ENCODE peak calls at places on chromosomes 6 and 20, in nine cellular contexts. J, M, N, V, Q, F, T, Z and D are unnamed samples.

GRCh38 chr20:137668-138131 is 4.7 kb upstream of the DEFB126 start:
- DNase-seq in J (no peak), V (no peak), M (no peak), N (no peak), Z (no peak), T (no peak), Q (no peak), F (peak), D (no peak)

GRCh38 chr6:157099912-157100593 is 223.3 kb downstream of the TMEM242 start:
- DNase-seq in F (no peak), Z (peak), T (no peak), J (no peak), M (no peak), N (no peak), Q (no peak), V (no peak), D (no peak)

GRCh38 chr20:24148372-24148771 is 159.8 kb upstream of the GGTLC1 start:
- DNase-seq in F (no peak), T (no peak), M (no peak), J (no peak), Z (no peak), N (no peak), Q (peak), V (no peak), D (no peak)

GRCh38 chr6:167733740-167734661 is 92.7 kb upstream of the AFDN start:
- DNase-seq in V (no peak), J (no peak), T (peak), M (no peak), F (no peak), Q (no peak), Z (peak), N (no peak), D (peak)

GRCh38 chr6:46329568-46329967 is 158.8 kb upstream of the ENPP5 start:
- DNase-seq in V (no peak), M (peak), Z (peak), Q (no peak), N (no peak), F (no peak), J (no peak), T (no peak), D (no peak)

GRCh38 chr6:12957321-12958051 is 240.9 kb downstream of the PHACTR1 start:
- DNase-seq in Q (peak), Z (peak), T (peak), M (peak), N (peak), V (peak), F (no peak), J (no peak), D (peak)

GRCh38 chr6:11224252-11224965 is 8.1 kb downstream of the NEDD9 start:
- DNase-seq in Z (peak), J (no peak), M (peak), V (no peak), T (no peak), Q (no peak), N (no peak), F (no peak), D (no peak)

GRCh38 chr6:23533954-23534725 is 591.9 kb upstream of the NRSN1 start:
- DNase-seq in M (peak), J (no peak), V (no peak), Q (no peak), F (no peak), T (no peak), Z (peak), N (no peak), D (no peak)

GRCh38 chr20:4091332-4092135 is 76.2 kb upstream of the RNF24 start:
- DNase-seq in M (peak), N (peak), F (peak), J (no peak), Q (no peak), T (no peak), Z (peak), V (peak), D (no peak)

GRCh38 chr6:132011582-132011981 is 60.4 kb upstream of the CCN2 start:
- DNase-seq in N (no peak), F (no peak), V (no peak), Q (no peak), Z (peak), J (no peak), T (peak), M (peak), D (no peak)

GRCh38 chr6:123515715-123516114 is 121.0 kb downstream of the TRDN start:
- DNase-seq in V (no peak), Z (peak), Q (no peak), J (no peak), F (no peak), T (peak), M (no peak), N (no peak), D (no peak)

GRCh38 chr6:159997498-159998101 is 28.7 kb downstream of the IGF2R start:
- DNase-seq in J (no peak), F (no peak), V (no peak), N (no peak), M (no peak), Q (no peak), Z (no peak), T (no peak), D (no peak)

GRCh38 chr6:32894085-32895005 is 40.4 kb downstream of the PSMB9 start:
- DNase-seq in N (peak), Q (peak), Z (peak), T (peak), V (peak), F (peak), J (peak), M (peak), D (peak)

GRCh38 chr6:11253594-11253993 is 21.1 kb upstream of the NEDD9 start:
- DNase-seq in M (no peak), F (no peak), V (no peak), T (no peak), N (no peak), Z (no peak), Q (no peak), J (no peak), D (no peak)

GRCh38 chr6:24936641-24937317 is 1.0 kb upstream of the RIPOR2 start:
- DNase-seq in J (peak), T (no peak), M (no peak), V (no peak), Q (no peak), F (no peak), Z (no peak), N (no peak), D (no peak)

GRCh38 chr6:161048636-161049035 is 57.1 kb downstream of the MAP3K4 start:
- DNase-seq in Q (no peak), T (peak), V (no peak), M (peak), N (no peak), J (no peak), F (no peak), Z (peak), D (no peak)

GRCh38 chr20:45630366-45630765 is 718 bp downstream of the WFDC9 start:
- DNase-seq in J (no peak), V (no peak), Z (no peak), M (no peak), T (no peak), Q (no peak), N (no peak), F (no peak), D (no peak)